ENCODE peak calls at places on chromosomes 6 and 20, in seven cellular contexts. One of them, this sample, is unnamed.

GRCh38 chr6:68296126-68296525 is 339.0 kb upstream of the ADGRB3 start:
- DNase-seq in prostate gland: no peak
- DNase-seq in AG04450: no peak
- DNase-seq in colonic mucosa: no peak
- DNase-seq in breast epithelium: no peak
- DNase-seq in thoracic aorta: no peak
- DNase-seq in astrocyte: peak; percentile 63
- DNase-seq in this sample: no peak

GRCh38 chr6:2035046-2035445 is 210.4 kb downstream of the GMDS start:
- DNase-seq in breast epithelium: no peak
- DNase-seq in prostate gland: no peak
- DNase-seq in AG04450: no peak
- DNase-seq in colonic mucosa: no peak
- DNase-seq in thoracic aorta: no peak
- DNase-seq in astrocyte: no peak
- DNase-seq in this sample: no peak

GRCh38 chr20:38125157-38126056 is 39.7 kb downstream of the TGM2 start:
- DNase-seq in prostate gland: peak; percentile 76
- DNase-seq in breast epithelium: peak; percentile 85
- DNase-seq in AG04450: no peak
- DNase-seq in colonic mucosa: peak; percentile 84
- DNase-seq in astrocyte: peak; percentile 62
- DNase-seq in thoracic aorta: peak; percentile 86
- DNase-seq in this sample: peak; percentile 91

GRCh38 chr6:3310710-3311109 is 52.0 kb downstream of the PSMG4 start:
- DNase-seq in colonic mucosa: no peak
- DNase-seq in thoracic aorta: no peak
- DNase-seq in breast epithelium: no peak
- DNase-seq in astrocyte: no peak
- DNase-seq in AG04450: no peak
- DNase-seq in prostate gland: peak; percentile 41
- DNase-seq in this sample: no peak

GRCh38 chr6:108728826-108729225 is 119.4 kb upstream of the ARMC2 start:
- DNase-seq in astrocyte: no peak
- DNase-seq in thoracic aorta: no peak
- DNase-seq in prostate gland: no peak
- DNase-seq in colonic mucosa: no peak
- DNase-seq in AG04450: no peak
- DNase-seq in breast epithelium: no peak
- DNase-seq in this sample: no peak

GRCh38 chr6:56403663-56404200 is 156.4 kb upstream of the COL21A1 start:
- DNase-seq in thoracic aorta: no peak
- DNase-seq in astrocyte: no peak
- DNase-seq in breast epithelium: no peak
- DNase-seq in prostate gland: no peak
- DNase-seq in AG04450: no peak
- DNase-seq in colonic mucosa: no peak
- DNase-seq in this sample: no peak

GRCh38 chr6:1063671-1064355 is 248.1 kb upstream of the FOXQ1 start:
- DNase-seq in AG04450: no peak
- DNase-seq in thoracic aorta: no peak
- DNase-seq in breast epithelium: no peak
- DNase-seq in colonic mucosa: no peak
- DNase-seq in prostate gland: peak; percentile 36
- DNase-seq in astrocyte: no peak
- DNase-seq in this sample: no peak

GRCh38 chr6:113381232-113381631 is 475.9 kb upstream of the MARCKS start:
- DNase-seq in colonic mucosa: no peak
- DNase-seq in thoracic aorta: no peak
- DNase-seq in AG04450: no peak
- DNase-seq in breast epithelium: no peak
- DNase-seq in prostate gland: no peak
- DNase-seq in astrocyte: no peak
- DNase-seq in this sample: no peak

GRCh38 chr6:136862662-136863061 is 40.3 kb downstream of the PEX7 start:
- DNase-seq in prostate gland: no peak
- DNase-seq in thoracic aorta: no peak
- DNase-seq in breast epithelium: no peak
- DNase-seq in astrocyte: no peak
- DNase-seq in AG04450: no peak
- DNase-seq in colonic mucosa: no peak
- DNase-seq in this sample: no peak

GRCh38 chr6:136863752-136864151 is 41.4 kb downstream of the PEX7 start:
- DNase-seq in prostate gland: no peak
- DNase-seq in colonic mucosa: no peak
- DNase-seq in breast epithelium: no peak
- DNase-seq in astrocyte: no peak
- DNase-seq in thoracic aorta: no peak
- DNase-seq in AG04450: no peak
- DNase-seq in this sample: no peak

GRCh38 chr6:136864676-136865075 is 42.3 kb downstream of the PEX7 start:
- DNase-seq in colonic mucosa: no peak
- DNase-seq in thoracic aorta: no peak
- DNase-seq in prostate gland: no peak
- DNase-seq in astrocyte: no peak
- DNase-seq in AG04450: no peak
- DNase-seq in breast epithelium: no peak
- DNase-seq in this sample: no peak

GRCh38 chr6:136859430-136859829 is 37.0 kb downstream of the PEX7 start:
- DNase-seq in prostate gland: no peak
- DNase-seq in AG04450: no peak
- DNase-seq in thoracic aorta: no peak
- DNase-seq in breast epithelium: no peak
- DNase-seq in astrocyte: no peak
- DNase-seq in colonic mucosa: no peak
- DNase-seq in this sample: no peak

GRCh38 chr6:136860043-136860442 is 37.7 kb downstream of the PEX7 start:
- DNase-seq in breast epithelium: no peak
- DNase-seq in prostate gland: no peak
- DNase-seq in astrocyte: peak; percentile 5
- DNase-seq in colonic mucosa: no peak
- DNase-seq in thoracic aorta: no peak
- DNase-seq in AG04450: no peak
- DNase-seq in this sample: no peak
- TF ChIP-seq CTCF in breast epithelium: no peak
- TF ChIP-seq CTCF in prostate gland: no peak
- TF ChIP-seq CTCF in astrocyte: no peak
- TF ChIP-seq CTCF in colonic mucosa: no peak
- TF ChIP-seq CTCF in thoracic aorta: no peak
- TF ChIP-seq CTCF in AG04450: no peak
- TF ChIP-seq CTCF in this sample: no peak

GRCh38 chr6:128520436-128521301 is at the start of gene PTPRK:
- DNase-seq in prostate gland: peak; percentile 94
- DNase-seq in astrocyte: peak; percentile 84
- DNase-seq in thoracic aorta: peak; percentile 52
- DNase-seq in breast epithelium: peak; percentile 95
- DNase-seq in AG04450: peak; percentile 68
- DNase-seq in colonic mucosa: peak; percentile 94
- DNase-seq in this sample: peak; percentile 96
- H3K27ac ChIP-seq in prostate gland: peak within 1 kb of the TSS; percentile 96
- H3K27ac ChIP-seq in astrocyte: peak within 1 kb of the TSS; percentile 100
- H3K27ac ChIP-seq in thoracic aorta: peak within 1 kb of the TSS; percentile 95
- H3K27ac ChIP-seq in breast epithelium: peak within 1 kb of the TSS; percentile 97
- H3K27ac ChIP-seq in AG04450: peak within 1 kb of the TSS; percentile 99
- H3K27ac ChIP-seq in colonic mucosa: peak within 1 kb of the TSS; percentile 94
- H3K27ac ChIP-seq in this sample: peak within 1 kb of the TSS; percentile 91

DNA sequence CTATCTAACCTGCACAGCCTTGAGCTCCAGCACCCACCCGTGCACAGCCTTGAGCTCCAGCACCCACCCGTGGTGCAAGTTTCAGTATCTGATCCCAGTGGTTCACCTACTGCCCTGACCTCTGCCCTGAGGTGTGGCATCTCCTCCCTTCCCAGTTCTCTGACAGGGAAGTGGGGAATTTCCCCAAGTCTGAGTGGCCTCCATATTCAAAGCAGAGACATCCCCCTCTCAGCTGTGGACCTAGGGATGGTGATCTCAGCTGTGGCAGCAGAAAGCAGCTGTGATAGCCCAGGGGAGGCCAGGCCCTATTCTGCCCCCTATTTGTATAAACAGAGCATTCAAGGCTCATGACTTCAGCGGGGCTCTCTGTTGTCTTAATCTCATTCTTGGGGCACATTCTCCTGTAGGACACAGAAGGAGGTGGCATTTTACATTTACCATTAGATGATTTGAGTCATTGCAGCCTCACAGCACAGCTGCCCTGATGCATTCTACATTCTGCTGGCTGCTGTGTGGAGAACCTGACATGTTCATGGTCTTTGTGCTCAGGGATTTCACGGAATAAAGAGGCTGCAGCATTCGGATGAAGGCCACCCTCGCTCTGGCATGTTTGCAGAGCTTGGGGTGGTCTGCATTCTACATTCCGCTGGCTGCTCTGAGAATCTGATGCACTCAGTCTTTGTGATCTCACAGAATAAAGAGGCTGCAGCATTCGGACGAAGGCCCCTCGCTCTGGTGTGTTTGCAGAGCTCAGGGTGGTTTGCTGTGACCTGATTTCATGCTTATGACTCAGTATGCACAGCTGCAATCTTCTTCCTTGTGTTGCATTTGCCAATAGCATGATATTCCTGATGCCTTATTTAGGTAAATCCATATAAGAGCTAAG is 16.9 kb downstream of the GPR31 start:
- DNase-seq in thoracic aorta: no peak
- DNase-seq in breast epithelium: no peak
- DNase-seq in colonic mucosa: no peak
- DNase-seq in prostate gland: no peak
- DNase-seq in astrocyte: no peak
- DNase-seq in AG04450: no peak
- DNase-seq in this sample: no peak
- TF ChIP-seq CTCF in thoracic aorta: no peak
- TF ChIP-seq CTCF in breast epithelium: no peak
- TF ChIP-seq CTCF in colonic mucosa: no peak
- TF ChIP-seq CTCF in prostate gland: no peak
- TF ChIP-seq CTCF in astrocyte: no peak
- TF ChIP-seq CTCF in AG04450: no peak
- TF ChIP-seq CTCF in this sample: no peak

DNA sequence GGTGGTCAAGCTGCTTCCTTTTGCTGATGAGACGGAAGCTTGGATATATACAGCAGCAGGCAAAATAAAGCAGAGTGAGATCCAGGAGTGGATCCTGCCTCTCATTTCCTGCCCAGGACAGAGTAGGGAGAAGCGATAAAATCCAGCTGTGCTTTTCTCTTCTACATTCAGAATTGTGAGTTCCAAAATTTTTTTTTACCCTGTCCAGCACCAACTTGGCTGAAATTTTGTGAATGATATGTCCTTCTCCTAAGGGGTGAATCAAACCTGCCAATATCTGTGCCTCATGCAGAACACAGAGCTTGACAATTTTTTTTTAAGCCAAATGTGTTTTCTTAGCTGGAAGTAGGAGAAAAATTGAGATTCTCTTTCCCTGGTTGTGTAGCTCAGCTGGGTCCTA is 235.6 kb upstream of the CHD6 start:
- DNase-seq in prostate gland: no peak
- DNase-seq in colonic mucosa: no peak
- DNase-seq in astrocyte: no peak
- DNase-seq in breast epithelium: no peak
- DNase-seq in AG04450: no peak
- DNase-seq in thoracic aorta: no peak
- DNase-seq in this sample: no peak
- H3K27ac ChIP-seq in prostate gland: no peak overlapping the region
- H3K27ac ChIP-seq in colonic mucosa: no peak overlapping the region
- H3K27ac ChIP-seq in astrocyte: no peak overlapping the region
- H3K27ac ChIP-seq in breast epithelium: no peak overlapping the region
- H3K27ac ChIP-seq in AG04450: no peak overlapping the region
- H3K27ac ChIP-seq in thoracic aorta: no peak overlapping the region
- H3K27ac ChIP-seq in this sample: no peak overlapping the region

GRCh38 chr20:45100563-45101245 is at the start of gene KCNS1:
- DNase-seq in thoracic aorta: no peak
- DNase-seq in breast epithelium: no peak
- DNase-seq in astrocyte: no peak
- DNase-seq in colonic mucosa: no peak
- DNase-seq in AG04450: no peak
- DNase-seq in prostate gland: no peak
- DNase-seq in this sample: no peak
- TF ChIP-seq CTCF in thoracic aorta: no peak
- TF ChIP-seq CTCF in breast epithelium: no peak
- TF ChIP-seq CTCF in astrocyte: no peak
- TF ChIP-seq CTCF in colonic mucosa: no peak
- TF ChIP-seq CTCF in AG04450: peak; percentile 14
- TF ChIP-seq CTCF in prostate gland: no peak
- TF ChIP-seq CTCF in this sample: no peak

GRCh38 chr6:150647051-150647450 is 47.4 kb downstream of the PLEKHG1 start:
- DNase-seq in colonic mucosa: no peak
- DNase-seq in prostate gland: no peak
- DNase-seq in AG04450: no peak
- DNase-seq in thoracic aorta: no peak
- DNase-seq in astrocyte: no peak
- DNase-seq in breast epithelium: no peak
- DNase-seq in this sample: no peak
- H3K27ac ChIP-seq in colonic mucosa: no peak overlapping the region
- H3K27ac ChIP-seq in prostate gland: no peak overlapping the region
- H3K27ac ChIP-seq in AG04450: no peak overlapping the region
- H3K27ac ChIP-seq in thoracic aorta: no peak overlapping the region
- H3K27ac ChIP-seq in astrocyte: no peak overlapping the region
- H3K27ac ChIP-seq in breast epithelium: no peak overlapping the region
- H3K27ac ChIP-seq in this sample: no peak overlapping the region

GRCh38 chr6:14673201-14673600 is 555.6 kb downstream of the CD83 start:
- DNase-seq in colonic mucosa: no peak
- DNase-seq in AG04450: no peak
- DNase-seq in breast epithelium: no peak
- DNase-seq in thoracic aorta: no peak
- DNase-seq in prostate gland: no peak
- DNase-seq in astrocyte: peak; percentile 64
- DNase-seq in this sample: no peak
- TF ChIP-seq CTCF in colonic mucosa: no peak
- TF ChIP-seq CTCF in AG04450: no peak
- TF ChIP-seq CTCF in breast epithelium: no peak
- TF ChIP-seq CTCF in thoracic aorta: no peak
- TF ChIP-seq CTCF in prostate gland: no peak
- TF ChIP-seq CTCF in astrocyte: no peak
- TF ChIP-seq CTCF in this sample: no peak